ENCODE peak calls at places on chromosome 15, in six cellular contexts. G is neuronal stem cell, O is H9, W is IMR-90, V is mesendoderm, Y is trophoblast cell. S is an unnamed sample.

GRCh38 chr15:101256756-101257155 is 4.9 kb upstream of the CHSY1 start:
- DNase-seq in G (no peak), O (no peak), W (no peak), V (no peak), Y (no peak), S (no peak)

GRCh38 chr15:26503998-26504397 is 268.9 kb downstream of the GABRB3 start:
- DNase-seq in G (no peak), O (no peak), W (no peak), V (peak), Y (no peak), S (no peak)

GRCh38 chr15:68786753-68787152 is 33.9 kb downstream of the ANP32A start:
- DNase-seq in G (no peak), O (no peak), W (no peak), V (no peak), Y (no peak), S (no peak)

GRCh38 chr15:29952245-29952644 is 130.0 kb upstream of the TJP1 start:
- DNase-seq in G (no peak), O (no peak), W (no peak), V (no peak), Y (no peak), S (no peak)

GRCh38 chr15:78679089-78679511 is 38.1 kb upstream of the CHRNB4 start:
- DNase-seq in G (no peak), O (peak), W (no peak), V (no peak), Y (no peak), S (no peak)

GRCh38 chr15:76363251-76363650 is 26.7 kb downstream of the ISL2 start:
- DNase-seq in G (no peak), O (no peak), W (no peak), V (no peak), Y (no peak), S (no peak)

GRCh38 chr15:49082960-49083359 is 36.7 kb upstream of the SECISBP2L start:
- DNase-seq in G (no peak), O (no peak), W (peak), V (no peak), Y (no peak), S (peak)

GRCh38 chr15:79172032-79172481 is 81.5 kb upstream of the RASGRF1 start:
- DNase-seq in G (no peak), O (peak), W (no peak), V (peak), Y (no peak), S (no peak)

GRCh38 chr15:28935316-28935715 is 49.5 kb downstream of the APBA2 start:
- DNase-seq in G (no peak), O (peak), W (no peak), V (peak), Y (no peak), S (peak)

GRCh38 chr15:88401269-88401971 is 65.8 kb downstream of the MRPL46 start:
- DNase-seq in G (no peak), O (no peak), W (no peak), V (no peak), Y (no peak), S (no peak)

GRCh38 chr15:55897560-55898336 is 95.7 kb downstream of the NEDD4 start:
- DNase-seq in G (peak), O (peak), W (peak), V (peak), Y (peak), S (peak)

GRCh38 chr15:35994861-35995260 is 448.9 kb upstream of the DPH6 start:
- DNase-seq in G (no peak), O (no peak), W (no peak), V (no peak), Y (no peak), S (no peak)

GRCh38 chr15:48440084-48440483 is 108.9 kb downstream of the DUT start:
- DNase-seq in G (peak), O (peak), W (peak), V (peak), Y (no peak), S (peak)

GRCh38 chr15:28899061-28899738 is 13.4 kb downstream of the APBA2 start:
- DNase-seq in G (no peak), O (no peak), W (no peak), V (no peak), Y (no peak), S (no peak)

GRCh38 chr15:45892182-45892581 is 257.4 kb downstream of the SQOR start:
- DNase-seq in G (no peak), O (no peak), W (no peak), V (peak), Y (no peak), S (no peak)

GRCh38 chr15:74265046-74265639 is 29.0 kb downstream of the CCDC33 start:
- DNase-seq in G (peak), O (peak), W (peak), V (peak), Y (no peak), S (peak)

GRCh38 chr15:90465140-90465929 is 64.4 kb upstream of the CRTC3 start:
- DNase-seq in G (no peak), O (no peak), W (peak), V (no peak), Y (no peak), S (peak)

GRCh38 chr15:80639168-80639555 is 55.9 kb upstream of the ABHD17C start:
- DNase-seq in G (no peak), O (no peak), W (no peak), V (no peak), Y (no peak), S (no peak)

GRCh38 chr15:90141646-90142045 is 39.4 kb upstream of the IDH2 start:
- DNase-seq in G (no peak), O (no peak), W (peak), V (no peak), Y (no peak), S (peak)

GRCh38 chr15:71885390-71885789 is 75.0 kb downstream of the NR2E3 start:
- DNase-seq in G (no peak), O (no peak), W (no peak), V (no peak), Y (no peak), S (no peak)

GRCh38 chr15:71889947-71890346 is 79.6 kb downstream of the NR2E3 start:
- DNase-seq in G (no peak), O (no peak), W (no peak), V (no peak), Y (no peak), S (no peak)

GRCh38 chr15:71891026-71891425 is 80.7 kb downstream of the NR2E3 start:
- DNase-seq in G (no peak), O (no peak), W (peak), V (no peak), Y (no peak), S (no peak)

GRCh38 chr15:71889385-71889784 is 79.0 kb downstream of the NR2E3 start:
- DNase-seq in G (no peak), O (no peak), W (no peak), V (no peak), Y (no peak), S (no peak)

GRCh38 chr15:71888797-71889196 is 78.4 kb downstream of the NR2E3 start:
- DNase-seq in G (no peak), O (no peak), W (no peak), V (no peak), Y (no peak), S (no peak)
- H3K23ac ChIP-seq in G (no peak), O (no peak), W (no peak), V (no peak), Y (no peak), S (no peak)

DNA sequence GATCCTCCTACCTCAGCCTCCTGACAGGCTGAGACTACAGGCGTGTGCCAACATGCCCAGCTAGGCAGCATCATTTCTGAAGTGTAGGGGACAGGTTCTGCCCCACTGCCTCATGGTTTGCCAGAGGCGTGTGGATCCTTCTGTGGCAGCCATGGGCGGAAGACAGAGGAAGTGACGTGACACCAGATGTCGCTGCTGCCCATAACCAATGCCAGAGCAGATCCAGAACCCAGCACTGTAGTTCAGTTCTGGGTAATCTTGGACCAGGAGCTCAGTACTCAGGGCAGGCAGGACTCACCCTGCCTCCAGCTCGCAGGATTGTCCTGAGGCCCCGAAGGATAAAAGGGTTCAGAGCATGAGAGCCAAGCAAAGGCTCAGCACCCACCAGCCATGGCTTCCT is 8.2 kb downstream of the RBPMS2 start:
- DNase-seq in G (no peak), O (no peak), W (no peak), V (no peak), Y (no peak), S (no peak)
- H2AK5ac ChIP-seq in G (no peak), O (no peak), W (no peak), V (no peak), Y (no peak), S (peak)

GRCh38 chr15:84658080-84658787 is at the start of gene NMB:
- DNase-seq in G (peak), O (peak), W (peak), V (peak), Y (peak), S (peak)
- H3K23ac ChIP-seq in G (peak), O (no peak), W (peak), V (peak), Y (no peak), S (no peak)

GRCh38 chr15:99986297-99987118 is 253.3 kb upstream of the LYSMD4 start:
- DNase-seq in G (no peak), O (no peak), W (no peak), V (peak), Y (no peak), S (peak)

GRCh38 chr15:99983171-99983891 is 250.1 kb upstream of the LYSMD4 start:
- DNase-seq in G (no peak), O (peak), W (no peak), V (peak), Y (no peak), S (peak)

GRCh38 chr15:99985878-99986277 is 252.6 kb upstream of the LYSMD4 start:
- DNase-seq in G (no peak), O (no peak), W (no peak), V (no peak), Y (no peak), S (no peak)

GRCh38 chr15:99983894-99984293 is 250.7 kb upstream of the LYSMD4 start:
- DNase-seq in G (no peak), O (peak), W (no peak), V (peak), Y (no peak), S (no peak)

DNA sequence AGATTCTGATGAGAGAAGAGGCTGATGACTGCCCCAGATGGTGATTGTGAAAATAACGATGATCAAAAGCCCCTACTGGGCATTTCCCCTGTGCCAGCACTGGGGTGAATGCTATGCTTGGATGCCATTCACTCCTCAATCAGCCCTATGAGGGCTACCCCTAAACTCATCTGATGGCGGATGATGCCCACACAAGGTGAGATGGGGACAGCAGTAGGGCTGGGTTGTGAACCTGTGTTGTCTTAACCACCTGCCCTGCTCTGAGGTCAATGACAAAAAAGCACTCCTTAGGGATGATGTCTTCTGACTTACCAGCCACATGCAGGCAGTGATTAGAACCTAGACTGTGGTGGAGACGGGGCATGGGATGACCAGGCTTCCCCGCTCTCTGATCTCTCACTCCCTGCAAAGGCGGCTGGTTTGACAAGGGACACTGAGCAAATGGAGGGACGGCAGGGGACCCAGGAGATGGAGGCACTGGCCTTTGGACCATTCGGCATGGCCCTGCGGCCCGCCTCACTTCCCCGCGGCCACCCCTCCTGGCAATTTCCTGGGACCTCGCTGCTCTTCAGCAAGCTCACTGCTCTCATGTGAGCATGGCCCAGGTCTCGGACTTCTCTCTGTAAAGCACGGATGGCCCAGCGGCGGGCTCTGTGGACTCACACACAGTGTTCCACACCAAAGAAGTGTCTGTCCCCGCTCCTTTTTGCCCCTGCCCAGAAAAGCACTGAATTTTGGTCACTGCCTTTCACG is 251.4 kb upstream of the LYSMD4 start:
- DNase-seq in G (no peak), O (no peak), W (no peak), V (no peak), Y (no peak), S (no peak)
- H2AK5ac ChIP-seq in G (peak), O (no peak), W (no peak), V (peak), Y (peak), S (no peak)

GRCh38 chr15:41971089-41971892 is 1.1 kb downstream of the EHD4 start:
- DNase-seq in G (peak), O (peak), W (peak), V (peak), Y (peak), S (peak)

GRCh38 chr15:41971893-41972340 is 440 bp downstream of the EHD4 start:
- DNase-seq in G (peak), O (no peak), W (no peak), V (no peak), Y (no peak), S (no peak)

GRCh38 chr15:41970456-41970855 is 1.9 kb downstream of the EHD4 start:
- DNase-seq in G (no peak), O (no peak), W (no peak), V (no peak), Y (no peak), S (no peak)

GRCh38 chr15:41969851-41970431 is 2.4 kb downstream of the EHD4 start:
- DNase-seq in G (no peak), O (no peak), W (no peak), V (peak), Y (no peak), S (no peak)

DNA sequence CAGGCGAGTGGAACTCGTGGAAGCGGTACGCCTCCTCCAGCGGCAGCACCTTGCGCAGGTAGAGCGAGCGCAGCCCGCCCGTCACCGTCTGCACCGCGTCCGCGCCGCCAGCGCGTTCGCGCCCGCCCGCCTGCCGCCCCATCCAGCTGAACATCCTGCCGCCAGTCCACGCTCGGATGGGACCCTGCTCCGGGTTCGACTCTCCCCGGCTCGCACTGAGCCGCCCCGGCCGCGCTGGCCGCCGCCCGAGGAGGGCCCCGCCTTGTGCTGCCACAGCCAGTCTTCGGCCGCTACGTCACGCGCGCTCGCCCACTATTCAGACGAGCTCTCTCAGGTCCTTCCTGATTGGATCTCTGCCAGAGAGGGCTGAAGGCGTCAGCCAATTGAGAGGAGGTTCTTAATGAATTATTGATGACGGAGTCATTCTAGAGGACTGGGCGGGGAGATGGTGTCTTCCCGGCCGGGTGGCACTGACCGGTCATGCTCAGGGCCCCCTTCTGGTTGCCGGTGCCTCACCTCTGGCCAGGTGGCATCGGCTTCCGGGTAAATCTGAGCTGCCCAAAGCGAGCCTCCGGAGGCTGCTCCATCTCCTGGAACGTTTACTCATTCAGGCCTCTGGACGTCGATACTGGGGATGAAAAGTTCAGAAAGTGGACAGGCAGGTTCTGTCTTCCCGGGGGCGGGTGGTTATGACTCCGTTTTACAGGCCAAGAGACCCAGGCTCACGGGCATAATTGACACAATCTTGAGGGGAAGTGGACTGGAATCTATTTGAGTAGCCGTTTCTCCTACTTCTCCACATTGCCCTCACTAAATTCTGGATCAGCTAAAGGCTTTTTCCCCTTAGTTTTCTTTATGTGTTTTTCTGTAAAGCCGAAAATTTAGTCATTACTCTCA is at the start of gene EHD4:
- DNase-seq in G (peak), O (peak), W (peak), V (peak), Y (peak), S (peak)
- H3K23ac ChIP-seq in G (peak), O (no peak), W (peak), V (peak), Y (no peak), S (peak)

GRCh38 chr15:59303136-59303535 is 69.5 kb downstream of the MYO1E start:
- DNase-seq in G (no peak), O (no peak), W (no peak), V (no peak), Y (no peak), S (no peak)

GRCh38 chr15:59304807-59305206 is 67.9 kb downstream of the MYO1E start:
- DNase-seq in G (no peak), O (no peak), W (no peak), V (no peak), Y (no peak), S (no peak)

GRCh38 chr15:59306520-59307163 is 66.0 kb downstream of the MYO1E start:
- DNase-seq in G (no peak), O (no peak), W (peak), V (no peak), Y (no peak), S (no peak)

GRCh38 chr15:59301527-59301926 is 71.1 kb downstream of the MYO1E start:
- DNase-seq in G (no peak), O (no peak), W (no peak), V (no peak), Y (no peak), S (no peak)

GRCh38 chr15:59303641-59304433 is 68.8 kb downstream of the MYO1E start:
- DNase-seq in G (no peak), O (no peak), W (peak), V (no peak), Y (peak), S (no peak)
- H2AK5ac ChIP-seq in G (no peak), O (no peak), W (peak), V (no peak), Y (no peak), S (peak)

S was measured in mesenchymal stem cell.